ENCODE peak calls at places on chromosomes 3 and 15, in ten cellular contexts. F is uterus; O is AG08396; T is DMS 273 treated with DMSO at 0.1 percent for 48 hours; S is GM23248; Z is HFFc6; L is activated CD8-positive, alpha-beta memory T cell treated with anti-CD3 and anti-CD28 coated beads for 48 hours; Q is PC-3; B is NCI-H1105; E is skeletal muscle cell. A is an unnamed sample.
A peak's percentile ranks its signal among the peaks of the same experiment; 100 is the strongest.

GRCh38 chr15:99696096-99696495 is 37.1 kb downstream of the LYSMD4 start:
- DNase-seq in F (no peak), B (no peak), E (no peak), Z (no peak), O (no peak), L (no peak), S (no peak), T (no peak), Q (no peak), A (no peak)

GRCh38 chr3:150410311-150411105 is 2.4 kb downstream of the TSC22D2 start:
- DNase-seq in Q (peak; percentile 41), B (peak; percentile 48), E (no peak), Z (no peak), L (no peak), S (peak; percentile 61), O (peak; percentile 12), F (peak; percentile 26), T (peak; percentile 72), A (peak; percentile 78)

GRCh38 chr3:72606005-72606800 is 242.0 kb downstream of the SHQ1 start:
- DNase-seq in S (no peak), O (no peak), E (no peak), Q (peak; percentile 30), B (no peak), L (no peak), T (no peak), Z (no peak), F (no peak), A (no peak)

GRCh38 chr3:105526349-105527111 is 159.8 kb downstream of the ALCAM start:
- DNase-seq in E (no peak), L (no peak), S (no peak), Q (peak; percentile 85), F (no peak), O (no peak), B (no peak), T (no peak), Z (peak; percentile 24), A (no peak)

GRCh38 chr15:50415752-50416404 is 8.3 kb upstream of the USP8 start:
- DNase-seq in Q (no peak), T (peak; percentile 39), O (peak; percentile 15), E (no peak), B (no peak), L (no peak), Z (peak; percentile 30), F (no peak), S (no peak), A (peak; percentile 12)

GRCh38 chr3:150762662-150763121 is 277 bp downstream of the SIAH2 start:
- DNase-seq in Q (no peak), Z (no peak), E (no peak), T (no peak), O (no peak), S (no peak), L (no peak), B (no peak), F (no peak), A (no peak)

GRCh38 chr3:181722156-181722555 is 10.4 kb downstream of the SOX2 start:
- DNase-seq in O (no peak), Q (no peak), L (no peak), T (no peak), S (no peak), E (no peak), F (no peak), Z (no peak), B (no peak), A (no peak)

GRCh38 chr3:170475091-170475705 is 56.5 kb downstream of the CLDN11 start:
- DNase-seq in T (no peak), S (peak; percentile 23), Z (peak; percentile 18), Q (no peak), F (no peak), E (no peak), L (no peak), O (no peak), B (no peak), A (no peak)

GRCh38 chr15:76885212-76885611 is 19.9 kb downstream of the SCAPER start:
- DNase-seq in Q (no peak), E (no peak), Z (no peak), B (no peak), O (no peak), T (no peak), F (no peak), S (no peak), L (no peak), A (no peak)

GRCh38 chr3:11717301-11717700 is 73.6 kb upstream of the VGLL4 start:
- DNase-seq in L (no peak), F (no peak), Z (peak; percentile 54), T (no peak), B (no peak), Q (no peak), O (peak; percentile 28), S (peak; percentile 69), E (no peak), A (no peak)

GRCh38 chr3:25665646-25666136 is 984 bp upstream of the TOP2B start:
- DNase-seq in E (no peak), S (no peak), Q (no peak), T (no peak), B (no peak), O (no peak), L (no peak), F (no peak), Z (no peak), A (no peak)

GRCh38 chr3:155244206-155244605 is 49.3 kb downstream of the STRIT1 start:
- DNase-seq in Q (no peak), B (peak; percentile 12), S (peak; percentile 10), Z (no peak), O (no peak), E (peak; percentile 76), T (no peak), L (no peak), F (no peak), A (no peak)

GRCh38 chr15:47754312-47754711 is 37.0 kb downstream of the SEMA6D start:
- DNase-seq in E (no peak), Q (no peak), B (no peak), L (no peak), O (no peak), Z (no peak), T (no peak), F (no peak), S (peak; percentile 16), A (no peak)

GRCh38 chr3:7385635-7386034 is 524.7 kb downstream of the GRM7 start:
- DNase-seq in E (no peak), Q (no peak), S (no peak), T (no peak), B (no peak), O (no peak), Z (no peak), F (no peak), L (no peak), A (no peak)

GRCh38 chr3:154758109-154758868 is 321.8 kb upstream of the MME start:
- DNase-seq in B (peak; percentile 69), F (no peak), L (no peak), S (peak; percentile 69), T (no peak), Z (peak; percentile 42), E (no peak), O (peak; percentile 16), Q (peak; percentile 65), A (peak; percentile 59)

GRCh38 chr3:20064796-20065564 is 24.7 kb downstream of the KAT2B start:
- DNase-seq in B (no peak), S (no peak), F (no peak), E (no peak), Q (no peak), T (peak; percentile 59), Z (no peak), L (no peak), O (no peak), A (peak; percentile 76)

GRCh38 chr15:51536965-51537574 is 85.5 kb downstream of the DMXL2 start:
- DNase-seq in Z (peak; percentile 13), B (no peak), T (no peak), S (peak; percentile 56), E (peak; percentile 5), F (no peak), O (peak; percentile 17), L (no peak), Q (peak; percentile 33), A (peak; percentile 32)

GRCh38 chr3:7657214-7658112 is 796.5 kb downstream of the GRM7 start:
- DNase-seq in Z (no peak), B (no peak), E (no peak), T (no peak), S (no peak), F (no peak), O (no peak), L (no peak), Q (no peak), A (no peak)

GRCh38 chr3:129304553-129305222 is 26.0 kb downstream of the HMCES start:
- DNase-seq in T (no peak), F (no peak), S (no peak), E (no peak), B (no peak), L (no peak), O (no peak), Z (no peak), Q (no peak), A (no peak)

GRCh38 chr15:20344601-20345400 is 196.8 kb downstream of the GOLGA6L6 start:
- DNase-seq in T (no peak), O (no peak), F (no peak), B (no peak), E (no peak), L (no peak), S (no peak), Q (no peak), Z (no peak), A (no peak)

GRCh38 chr3:64321747-64322146 is 96.5 kb upstream of the PRICKLE2 start:
- DNase-seq in S (peak; percentile 92), T (no peak), E (no peak), L (no peak), O (peak; percentile 80), Q (peak; percentile 61), F (no peak), Z (peak; percentile 82), B (no peak), A (peak; percentile 89)

GRCh38 chr3:196666001-196666867 is 26.7 kb downstream of the NRROS start:
- DNase-seq in E (peak; percentile 59), B (no peak), S (peak; percentile 82), Z (peak; percentile 68), O (peak; percentile 27), F (no peak), L (no peak), Q (peak; percentile 40), T (peak; percentile 97), A (peak; percentile 95)

GRCh38 chr3:71511037-71511436 is 72.5 kb downstream of the FOXP1 start:
- DNase-seq in E (peak; percentile 88), T (no peak), F (no peak), B (no peak), Q (no peak), O (peak; percentile 32), L (no peak), S (peak; percentile 72), Z (peak; percentile 49), A (peak; percentile 63)

GRCh38 chr3:51802091-51802720 is 23.2 kb upstream of the IQCF6 start:
- DNase-seq in E (no peak), B (no peak), F (no peak), O (no peak), T (no peak), L (no peak), Z (no peak), S (no peak), Q (no peak), A (no peak)

GRCh38 chr3:39707314-39707909 is 102.0 kb upstream of the MYRIP start:
- DNase-seq in B (no peak), Q (peak; percentile 49), L (no peak), O (peak; percentile 58), T (no peak), Z (peak; percentile 43), S (peak; percentile 67), E (no peak), F (no peak), A (peak; percentile 61)

GRCh38 chr3:141114816-141115458 is 63.8 kb downstream of the SPSB4 start:
- DNase-seq in Z (no peak), F (no peak), Q (peak; percentile 12), E (no peak), L (no peak), T (no peak), B (no peak), S (peak; percentile 36), O (no peak), A (no peak)

GRCh38 chr3:88188436-88188835 is 38.7 kb downstream of the C3orf38 start:
- DNase-seq in F (no peak), O (peak; percentile 5), B (no peak), Q (peak; percentile 36), E (peak; percentile 66), T (no peak), L (no peak), Z (no peak), S (no peak), A (peak; percentile 96)

GRCh38 chr3:110237091-110237615 is 834.5 kb upstream of the NECTIN3 start:
- DNase-seq in O (no peak), Z (no peak), L (no peak), T (no peak), E (no peak), S (no peak), Q (no peak), B (no peak), F (no peak), A (no peak)